ENCODE peak calls at places on chromosomes 13 and 19, in ten cellular contexts. B is hypothalamus; R is dorsolateral prefrontal cortex; Z is brain pericyte; L is activated CD4-positive, alpha-beta T cell treated with anti-CD3 and anti-CD28 coated beads, Interleukin-2, amount 50 U/mL, for 24 hours; K is left ventricle myocardium inferior; C is astrocyte of the spinal cord; S is activated CD8-positive, alpha-beta memory T cell treated with anti-CD3 and anti-CD28 coated beads, Interleukin-2, amount 50 U/mL, for 4 hours; W is GM23248; H is amniotic stem cell. N is an unnamed sample.

GRCh38 chr19:17243340-17243853 is 2.3 kb downstream of the NR2F6 start:
- DNase-seq in B (no peak), R (no peak), Z (no peak), L (no peak), K (no peak), C (no peak), S (no peak), W (no peak), H (no peak), N (no peak)

GRCh38 chr19:39133431-39134270 is 8.1 kb downstream of the PAK4 start:
- DNase-seq in B (no peak), R (no peak), Z (no peak), L (no peak), K (no peak), C (no peak), S (no peak), W (no peak), H (no peak), N (no peak)

GRCh38 chr19:41957838-41958366 is 1.2 kb downstream of the RABAC1 start:
- DNase-seq in B (no peak), R (peak; percentile 69), Z (peak; percentile 51), L (no peak), K (peak; percentile 48), C (peak; percentile 84), S (no peak), W (peak; percentile 90), H (peak; percentile 80), N (peak; percentile 78)

GRCh38 chr13:73001971-73002370 is 56.8 kb upstream of the KLF5 start:
- DNase-seq in B (no peak), R (no peak), Z (no peak), L (no peak), K (no peak), C (no peak), S (no peak), W (no peak), H (no peak), N (no peak)

GRCh38 chr13:36157475-36157874 is 26.3 kb upstream of the DCLK1 start:
- DNase-seq in B (no peak), R (no peak), Z (peak; percentile 5), L (no peak), K (no peak), C (no peak), S (no peak), W (no peak), H (no peak), N (no peak)

GRCh38 chr19:44718441-44719261 is 19.7 kb downstream of the CEACAM16 start:
- DNase-seq in B (no peak), R (no peak), Z (no peak), L (no peak), K (peak; percentile 78), C (peak; percentile 35), S (no peak), W (no peak), H (no peak), N (peak; percentile 85)

GRCh38 chr19:49591731-49592485 is 926 bp downstream of the PRR12 start:
- DNase-seq in B (no peak), R (peak; percentile 57), Z (no peak), L (no peak), K (peak; percentile 40), C (peak; percentile 45), S (peak; percentile 53), W (peak; percentile 76), H (no peak), N (peak; percentile 37)

GRCh38 chr19:7293795-7294570 is at the start of gene INSR:
- DNase-seq in B (peak; percentile 31), R (peak; percentile 93), Z (peak; percentile 46), L (peak; percentile 43), K (peak; percentile 91), C (peak; percentile 89), S (peak; percentile 22), W (peak; percentile 94), H (peak; percentile 80), N (peak; percentile 86)

GRCh38 chr13:42354246-42355117 is 82.5 kb downstream of the AKAP11 start:
- DNase-seq in B (no peak), R (peak; percentile 40), Z (peak; percentile 47), L (peak; percentile 67), K (no peak), C (peak; percentile 97), S (peak; percentile 24), W (peak; percentile 69), H (no peak), N (no peak)

GRCh38 chr13:24053505-24054251 is 106.8 kb upstream of the SPATA13 start:
- DNase-seq in B (no peak), R (peak; percentile 70), Z (no peak), L (peak; percentile 54), K (no peak), C (peak; percentile 76), S (peak; percentile 51), W (peak; percentile 73), H (peak; percentile 21), N (peak; percentile 41)

GRCh38 chr13:28052945-28053344 is 47.4 kb downstream of the FLT3 start:
- DNase-seq in B (no peak), R (no peak), Z (no peak), L (no peak), K (no peak), C (no peak), S (no peak), W (no peak), H (no peak), N (no peak)

GRCh38 chr13:75771818-75772217 is 135.7 kb downstream of the LMO7 start:
- DNase-seq in B (no peak), R (no peak), Z (no peak), L (no peak), K (no peak), C (peak; percentile 84), S (no peak), W (peak; percentile 86), H (no peak), N (no peak)

GRCh38 chr13:32585625-32586021 is 629 bp upstream of the PDS5B start:
- DNase-seq in B (peak; percentile 2), R (no peak), Z (no peak), L (no peak), K (no peak), C (no peak), S (no peak), W (no peak), H (no peak), N (no peak)

GRCh38 chr19:35204799-35205732 is 23.5 kb downstream of the FAM187B start:
- DNase-seq in B (no peak), R (no peak), Z (no peak), L (no peak), K (no peak), C (no peak), S (no peak), W (no peak), H (no peak), N (no peak)

GRCh38 chr19:48501446-48501960 is 10.1 kb downstream of the LMTK3 start:
- DNase-seq in B (no peak), R (no peak), Z (no peak), L (no peak), K (no peak), C (no peak), S (no peak), W (no peak), H (no peak), N (peak; percentile 92)

GRCh38 chr13:92136449-92137180 is 738.2 kb downstream of the GPC5 start:
- DNase-seq in B (no peak), R (no peak), Z (no peak), L (no peak), K (no peak), C (no peak), S (no peak), W (no peak), H (no peak), N (no peak)

GRCh38 chr19:56692496-56692895 is 20.9 kb upstream of the ZNF835 start:
- DNase-seq in B (no peak), R (peak; percentile 60), Z (no peak), L (no peak), K (no peak), C (no peak), S (no peak), W (peak; percentile 2), H (no peak), N (no peak)

GRCh38 chr19:33241530-33242101 is 16.0 kb upstream of the SLC7A10 start:
- DNase-seq in B (no peak), R (no peak), Z (no peak), L (no peak), K (no peak), C (no peak), S (peak; percentile 38), W (peak; percentile 83), H (no peak), N (no peak)

GRCh38 chr19:13033819-13034611 is 38.7 kb downstream of the NFIX start:
- DNase-seq in B (no peak), R (peak; percentile 75), Z (no peak), L (peak; percentile 11), K (peak; percentile 86), C (peak; percentile 56), S (peak; percentile 54), W (peak; percentile 82), H (no peak), N (peak; percentile 83)

GRCh38 chr13:27857271-27857670 is 62.5 kb upstream of the PDX1 start:
- DNase-seq in B (no peak), R (no peak), Z (no peak), L (no peak), K (no peak), C (no peak), S (no peak), W (no peak), H (no peak), N (no peak)

GRCh38 chr19:5147971-5148793 is 179.3 kb downstream of the KDM4B start:
- DNase-seq in B (no peak), R (peak; percentile 53), Z (peak; percentile 21), L (no peak), K (peak; percentile 10), C (peak; percentile 56), S (no peak), W (peak; percentile 95), H (no peak), N (no peak)

GRCh38 chr19:31350033-31350692 is 927 bp upstream of the TSHZ3 start:
- DNase-seq in B (no peak), R (no peak), Z (no peak), L (no peak), K (peak; percentile 53), C (peak; percentile 44), S (no peak), W (peak; percentile 69), H (no peak), N (no peak)

GRCh38 chr19:23872282-23872919 is 42.3 kb upstream of the ZNF726 start:
- DNase-seq in B (no peak), R (no peak), Z (no peak), L (no peak), K (no peak), C (no peak), S (no peak), W (no peak), H (no peak), N (no peak)

GRCh38 chr19:1953037-1953436 is 12.1 kb downstream of the CSNK1G2 start:
- DNase-seq in B (no peak), R (no peak), Z (no peak), L (no peak), K (no peak), C (no peak), S (no peak), W (no peak), H (no peak), N (no peak)

GRCh38 chr19:18007939-18008673 is at the start of gene ARRDC2:
- DNase-seq in B (peak; percentile 54), R (peak; percentile 93), Z (peak; percentile 65), L (peak; percentile 84), K (peak; percentile 91), C (peak; percentile 95), S (peak; percentile 85), W (peak; percentile 96), H (peak; percentile 63), N (peak; percentile 88)